ENCODE peak calls at places on chromosomes 16 and 17, in six cellular contexts. C is RPMI7951, Q is NCI-H1092, G is GM10248, Y is hepatocyte, F is ureter. B is an unnamed sample.
A peak's percentile ranks its signal among the peaks of the same experiment; 100 is the strongest.

GRCh38 chr16:15494231-15494630 is 59.8 kb downstream of the BMERB1 start:
- DNase-seq in C (peak; percentile 74), G (no peak), Q (no peak), Y (no peak), F (no peak), B (no peak)

GRCh38 chr17:17752822-17753448 is 71.7 kb downstream of the RAI1 start:
- DNase-seq in Q (no peak), F (no peak), G (no peak), Y (no peak), C (peak; percentile 62), B (no peak)

GRCh38 chr17:8084250-8084649 is 3.3 kb downstream of the ALOX12B start:
- DNase-seq in C (no peak), Y (no peak), F (no peak), Q (no peak), G (no peak), B (no peak)

GRCh38 chr17:17749921-17750320 is 68.7 kb downstream of the RAI1 start:
- DNase-seq in Q (no peak), F (no peak), C (peak; percentile 17), G (peak; percentile 70), Y (peak; percentile 70), B (peak; percentile 51)

GRCh38 chr16:58123896-58124600 is 5.1 kb downstream of the CFAP20 start:
- DNase-seq in Y (no peak), G (no peak), Q (no peak), C (no peak), F (no peak), B (no peak)

GRCh38 chr16:13171313-13171712 is 269.9 kb downstream of the SHISA9 start:
- DNase-seq in C (no peak), Q (no peak), Y (no peak), G (no peak), F (no peak), B (no peak)

GRCh38 chr17:53426505-53426904 is 396.2 kb upstream of the KIF2B start:
- DNase-seq in F (no peak), C (no peak), Q (no peak), Y (no peak), G (no peak), B (no peak)

GRCh38 chr16:87407511-87408112 is 15.5 kb downstream of the MAP1LC3B start:
- DNase-seq in G (no peak), Y (no peak), Q (no peak), F (no peak), C (peak; percentile 94), B (peak; percentile 84)

GRCh38 chr17:82377924-82378740 is 6.6 kb downstream of the UTS2R start:
- DNase-seq in G (no peak), C (no peak), Y (no peak), Q (no peak), F (no peak), B (no peak)